ENCODE peak calls at places on chromosomes 16 and 17, in nine cellular contexts. One of them, this sample, is unnamed.

GRCh38 chr17:60766778-60767190 is 89.1 kb downstream of the BCAS3 start:
- DNase-seq in RCC 7860: no peak
- DNase-seq in NCI-H1930: no peak
- DNase-seq in ELF-1: peak; percentile 51
- DNase-seq in stimulated activated CD4-positive, alpha-beta T cell treated with anti-CD3 and anti-CD28 coated beads, TNF-alpha, amount 100 ng/mL, for 1 hour: no peak
- DNase-seq in activated T-helper 9 cell treated with anti-CD3 and anti-CD28 coated beads, Interleukin-2, amount 50 U/mL, for 16 hours: no peak
- DNase-seq in NCI-H2029 treated with DMSO at 0.1 percent for 48 hours: no peak
- DNase-seq in activated naive CD4-positive, alpha-beta T cell treated with Interleukin-2 at 50 U/mL for 16 hours: no peak
- DNase-seq in cardiac fibroblast: no peak
- DNase-seq in this sample: no peak

GRCh38 chr17:57599271-57600045 is 145.6 kb downstream of the CCDC182 start:
- DNase-seq in RCC 7860: no peak
- DNase-seq in NCI-H1930: no peak
- DNase-seq in ELF-1: no peak
- DNase-seq in stimulated activated CD4-positive, alpha-beta T cell treated with anti-CD3 and anti-CD28 coated beads, TNF-alpha, amount 100 ng/mL, for 1 hour: no peak
- DNase-seq in activated T-helper 9 cell treated with anti-CD3 and anti-CD28 coated beads, Interleukin-2, amount 50 U/mL, for 16 hours: no peak
- DNase-seq in NCI-H2029 treated with DMSO at 0.1 percent for 48 hours: no peak
- DNase-seq in activated naive CD4-positive, alpha-beta T cell treated with Interleukin-2 at 50 U/mL for 16 hours: no peak
- DNase-seq in cardiac fibroblast: no peak
- DNase-seq in this sample: no peak

GRCh38 chr17:75404739-75405364 is 626 bp downstream of the GRB2 start:
- DNase-seq in RCC 7860: no peak
- DNase-seq in NCI-H1930: no peak
- DNase-seq in ELF-1: peak; percentile 70
- DNase-seq in stimulated activated CD4-positive, alpha-beta T cell treated with anti-CD3 and anti-CD28 coated beads, TNF-alpha, amount 100 ng/mL, for 1 hour: no peak
- DNase-seq in activated T-helper 9 cell treated with anti-CD3 and anti-CD28 coated beads, Interleukin-2, amount 50 U/mL, for 16 hours: peak; percentile 39
- DNase-seq in NCI-H2029 treated with DMSO at 0.1 percent for 48 hours: no peak
- DNase-seq in activated naive CD4-positive, alpha-beta T cell treated with Interleukin-2 at 50 U/mL for 16 hours: peak; percentile 61
- DNase-seq in cardiac fibroblast: peak; percentile 22
- DNase-seq in this sample: no peak

GRCh38 chr16:49336581-49336980 is 37.0 kb upstream of the C16orf78 start:
- DNase-seq in RCC 7860: no peak
- DNase-seq in NCI-H1930: no peak
- DNase-seq in ELF-1: no peak
- DNase-seq in stimulated activated CD4-positive, alpha-beta T cell treated with anti-CD3 and anti-CD28 coated beads, TNF-alpha, amount 100 ng/mL, for 1 hour: no peak
- DNase-seq in activated T-helper 9 cell treated with anti-CD3 and anti-CD28 coated beads, Interleukin-2, amount 50 U/mL, for 16 hours: no peak
- DNase-seq in NCI-H2029 treated with DMSO at 0.1 percent for 48 hours: no peak
- DNase-seq in activated naive CD4-positive, alpha-beta T cell treated with Interleukin-2 at 50 U/mL for 16 hours: no peak
- DNase-seq in cardiac fibroblast: no peak
- DNase-seq in this sample: no peak

GRCh38 chr16:66360624-66361324 is 5.7 kb upstream of the CDH5 start:
- DNase-seq in RCC 7860: no peak
- DNase-seq in NCI-H1930: no peak
- DNase-seq in ELF-1: no peak
- DNase-seq in stimulated activated CD4-positive, alpha-beta T cell treated with anti-CD3 and anti-CD28 coated beads, TNF-alpha, amount 100 ng/mL, for 1 hour: no peak
- DNase-seq in activated T-helper 9 cell treated with anti-CD3 and anti-CD28 coated beads, Interleukin-2, amount 50 U/mL, for 16 hours: no peak
- DNase-seq in NCI-H2029 treated with DMSO at 0.1 percent for 48 hours: no peak
- DNase-seq in activated naive CD4-positive, alpha-beta T cell treated with Interleukin-2 at 50 U/mL for 16 hours: no peak
- DNase-seq in cardiac fibroblast: no peak
- DNase-seq in this sample: no peak

GRCh38 chr17:2894782-2895181 is 98.5 kb downstream of the RAP1GAP2 start:
- DNase-seq in RCC 7860: no peak
- DNase-seq in NCI-H1930: no peak
- DNase-seq in ELF-1: no peak
- DNase-seq in stimulated activated CD4-positive, alpha-beta T cell treated with anti-CD3 and anti-CD28 coated beads, TNF-alpha, amount 100 ng/mL, for 1 hour: no peak
- DNase-seq in activated T-helper 9 cell treated with anti-CD3 and anti-CD28 coated beads, Interleukin-2, amount 50 U/mL, for 16 hours: no peak
- DNase-seq in NCI-H2029 treated with DMSO at 0.1 percent for 48 hours: no peak
- DNase-seq in activated naive CD4-positive, alpha-beta T cell treated with Interleukin-2 at 50 U/mL for 16 hours: no peak
- DNase-seq in cardiac fibroblast: no peak
- DNase-seq in this sample: no peak

GRCh38 chr17:66348605-66349165 is 46.3 kb downstream of the PRKCA start:
- DNase-seq in RCC 7860: peak; percentile 73
- DNase-seq in NCI-H1930: peak; percentile 22
- DNase-seq in ELF-1: no peak
- DNase-seq in stimulated activated CD4-positive, alpha-beta T cell treated with anti-CD3 and anti-CD28 coated beads, TNF-alpha, amount 100 ng/mL, for 1 hour: no peak
- DNase-seq in activated T-helper 9 cell treated with anti-CD3 and anti-CD28 coated beads, Interleukin-2, amount 50 U/mL, for 16 hours: no peak
- DNase-seq in NCI-H2029 treated with DMSO at 0.1 percent for 48 hours: no peak
- DNase-seq in activated naive CD4-positive, alpha-beta T cell treated with Interleukin-2 at 50 U/mL for 16 hours: no peak
- DNase-seq in cardiac fibroblast: peak; percentile 78
- DNase-seq in this sample: peak; percentile 91

GRCh38 chr17:4949321-4950074 is 1.2 kb upstream of the PFN1 start:
- DNase-seq in RCC 7860: peak; percentile 67
- DNase-seq in NCI-H1930: peak; percentile 62
- DNase-seq in ELF-1: peak; percentile 92
- DNase-seq in stimulated activated CD4-positive, alpha-beta T cell treated with anti-CD3 and anti-CD28 coated beads, TNF-alpha, amount 100 ng/mL, for 1 hour: peak; percentile 52
- DNase-seq in activated T-helper 9 cell treated with anti-CD3 and anti-CD28 coated beads, Interleukin-2, amount 50 U/mL, for 16 hours: peak; percentile 63
- DNase-seq in NCI-H2029 treated with DMSO at 0.1 percent for 48 hours: no peak
- DNase-seq in activated naive CD4-positive, alpha-beta T cell treated with Interleukin-2 at 50 U/mL for 16 hours: peak; percentile 77
- DNase-seq in cardiac fibroblast: peak; percentile 71
- DNase-seq in this sample: peak; percentile 62

GRCh38 chr17:67488161-67488560 is 111.1 kb downstream of the PITPNC1 start:
- DNase-seq in RCC 7860: no peak
- DNase-seq in NCI-H1930: no peak
- DNase-seq in ELF-1: peak; percentile 76
- DNase-seq in stimulated activated CD4-positive, alpha-beta T cell treated with anti-CD3 and anti-CD28 coated beads, TNF-alpha, amount 100 ng/mL, for 1 hour: no peak
- DNase-seq in activated T-helper 9 cell treated with anti-CD3 and anti-CD28 coated beads, Interleukin-2, amount 50 U/mL, for 16 hours: no peak
- DNase-seq in NCI-H2029 treated with DMSO at 0.1 percent for 48 hours: no peak
- DNase-seq in activated naive CD4-positive, alpha-beta T cell treated with Interleukin-2 at 50 U/mL for 16 hours: no peak
- DNase-seq in cardiac fibroblast: peak; percentile 50
- DNase-seq in this sample: peak; percentile 37

GRCh38 chr16:23729503-23730424 is 16.7 kb upstream of the ERN2 start:
- DNase-seq in RCC 7860: no peak
- DNase-seq in NCI-H1930: peak; percentile 45
- DNase-seq in ELF-1: peak; percentile 48
- DNase-seq in stimulated activated CD4-positive, alpha-beta T cell treated with anti-CD3 and anti-CD28 coated beads, TNF-alpha, amount 100 ng/mL, for 1 hour: no peak
- DNase-seq in activated T-helper 9 cell treated with anti-CD3 and anti-CD28 coated beads, Interleukin-2, amount 50 U/mL, for 16 hours: no peak
- DNase-seq in NCI-H2029 treated with DMSO at 0.1 percent for 48 hours: peak; percentile 1
- DNase-seq in activated naive CD4-positive, alpha-beta T cell treated with Interleukin-2 at 50 U/mL for 16 hours: no peak
- DNase-seq in cardiac fibroblast: peak; percentile 73
- DNase-seq in this sample: peak; percentile 51

GRCh38 chr17:81738801-81739393 is 26.8 kb downstream of the SLC25A10 start:
- DNase-seq in RCC 7860: no peak
- DNase-seq in NCI-H1930: no peak
- DNase-seq in ELF-1: no peak
- DNase-seq in stimulated activated CD4-positive, alpha-beta T cell treated with anti-CD3 and anti-CD28 coated beads, TNF-alpha, amount 100 ng/mL, for 1 hour: no peak
- DNase-seq in activated T-helper 9 cell treated with anti-CD3 and anti-CD28 coated beads, Interleukin-2, amount 50 U/mL, for 16 hours: no peak
- DNase-seq in NCI-H2029 treated with DMSO at 0.1 percent for 48 hours: no peak
- DNase-seq in activated naive CD4-positive, alpha-beta T cell treated with Interleukin-2 at 50 U/mL for 16 hours: no peak
- DNase-seq in cardiac fibroblast: no peak
- DNase-seq in this sample: no peak

GRCh38 chr16:16994831-16995230 is 475.9 kb downstream of the XYLT1 start:
- DNase-seq in RCC 7860: no peak
- DNase-seq in NCI-H1930: no peak
- DNase-seq in ELF-1: no peak
- DNase-seq in stimulated activated CD4-positive, alpha-beta T cell treated with anti-CD3 and anti-CD28 coated beads, TNF-alpha, amount 100 ng/mL, for 1 hour: no peak
- DNase-seq in activated T-helper 9 cell treated with anti-CD3 and anti-CD28 coated beads, Interleukin-2, amount 50 U/mL, for 16 hours: no peak
- DNase-seq in NCI-H2029 treated with DMSO at 0.1 percent for 48 hours: no peak
- DNase-seq in activated naive CD4-positive, alpha-beta T cell treated with Interleukin-2 at 50 U/mL for 16 hours: no peak
- DNase-seq in cardiac fibroblast: no peak
- DNase-seq in this sample: no peak

GRCh38 chr16:19067349-19068236 is at the start of gene COQ7:
- DNase-seq in RCC 7860: peak; percentile 99
- DNase-seq in NCI-H1930: peak; percentile 99
- DNase-seq in ELF-1: peak; percentile 99
- DNase-seq in stimulated activated CD4-positive, alpha-beta T cell treated with anti-CD3 and anti-CD28 coated beads, TNF-alpha, amount 100 ng/mL, for 1 hour: peak; percentile 91
- DNase-seq in activated T-helper 9 cell treated with anti-CD3 and anti-CD28 coated beads, Interleukin-2, amount 50 U/mL, for 16 hours: peak; percentile 97
- DNase-seq in NCI-H2029 treated with DMSO at 0.1 percent for 48 hours: peak; percentile 96
- DNase-seq in activated naive CD4-positive, alpha-beta T cell treated with Interleukin-2 at 50 U/mL for 16 hours: peak; percentile 98
- DNase-seq in cardiac fibroblast: peak; percentile 100
- DNase-seq in this sample: peak; percentile 99

GRCh38 chr17:79510071-79510470 is 100.8 kb downstream of the RBFOX3 start:
- DNase-seq in RCC 7860: no peak
- DNase-seq in NCI-H1930: no peak
- DNase-seq in ELF-1: no peak
- DNase-seq in stimulated activated CD4-positive, alpha-beta T cell treated with anti-CD3 and anti-CD28 coated beads, TNF-alpha, amount 100 ng/mL, for 1 hour: no peak
- DNase-seq in activated T-helper 9 cell treated with anti-CD3 and anti-CD28 coated beads, Interleukin-2, amount 50 U/mL, for 16 hours: no peak
- DNase-seq in NCI-H2029 treated with DMSO at 0.1 percent for 48 hours: no peak
- DNase-seq in activated naive CD4-positive, alpha-beta T cell treated with Interleukin-2 at 50 U/mL for 16 hours: no peak
- DNase-seq in cardiac fibroblast: no peak
- DNase-seq in this sample: no peak

GRCh38 chr16:86073103-86073625 is 174.2 kb downstream of the IRF8 start:
- DNase-seq in RCC 7860: no peak
- DNase-seq in NCI-H1930: no peak
- DNase-seq in ELF-1: no peak
- DNase-seq in stimulated activated CD4-positive, alpha-beta T cell treated with anti-CD3 and anti-CD28 coated beads, TNF-alpha, amount 100 ng/mL, for 1 hour: no peak
- DNase-seq in activated T-helper 9 cell treated with anti-CD3 and anti-CD28 coated beads, Interleukin-2, amount 50 U/mL, for 16 hours: no peak
- DNase-seq in NCI-H2029 treated with DMSO at 0.1 percent for 48 hours: no peak
- DNase-seq in activated naive CD4-positive, alpha-beta T cell treated with Interleukin-2 at 50 U/mL for 16 hours: no peak
- DNase-seq in cardiac fibroblast: no peak
- DNase-seq in this sample: no peak

GRCh38 chr16:47065766-47066688 is 77.7 kb downstream of the NETO2 start:
- DNase-seq in RCC 7860: no peak
- DNase-seq in NCI-H1930: no peak
- DNase-seq in ELF-1: peak; percentile 57
- DNase-seq in stimulated activated CD4-positive, alpha-beta T cell treated with anti-CD3 and anti-CD28 coated beads, TNF-alpha, amount 100 ng/mL, for 1 hour: no peak
- DNase-seq in activated T-helper 9 cell treated with anti-CD3 and anti-CD28 coated beads, Interleukin-2, amount 50 U/mL, for 16 hours: no peak
- DNase-seq in NCI-H2029 treated with DMSO at 0.1 percent for 48 hours: no peak
- DNase-seq in activated naive CD4-positive, alpha-beta T cell treated with Interleukin-2 at 50 U/mL for 16 hours: no peak
- DNase-seq in cardiac fibroblast: no peak
- DNase-seq in this sample: no peak

GRCh38 chr17:77352441-77352840 is 211.7 kb downstream of the SEC14L1 start:
- DNase-seq in RCC 7860: no peak
- DNase-seq in NCI-H1930: no peak
- DNase-seq in ELF-1: no peak
- DNase-seq in stimulated activated CD4-positive, alpha-beta T cell treated with anti-CD3 and anti-CD28 coated beads, TNF-alpha, amount 100 ng/mL, for 1 hour: no peak
- DNase-seq in activated T-helper 9 cell treated with anti-CD3 and anti-CD28 coated beads, Interleukin-2, amount 50 U/mL, for 16 hours: no peak
- DNase-seq in NCI-H2029 treated with DMSO at 0.1 percent for 48 hours: no peak
- DNase-seq in activated naive CD4-positive, alpha-beta T cell treated with Interleukin-2 at 50 U/mL for 16 hours: no peak
- DNase-seq in cardiac fibroblast: no peak
- DNase-seq in this sample: no peak

GRCh38 chr16:66168777-66169176 is 197.7 kb upstream of the CDH5 start:
- DNase-seq in RCC 7860: no peak
- DNase-seq in NCI-H1930: no peak
- DNase-seq in ELF-1: no peak
- DNase-seq in stimulated activated CD4-positive, alpha-beta T cell treated with anti-CD3 and anti-CD28 coated beads, TNF-alpha, amount 100 ng/mL, for 1 hour: no peak
- DNase-seq in activated T-helper 9 cell treated with anti-CD3 and anti-CD28 coated beads, Interleukin-2, amount 50 U/mL, for 16 hours: no peak
- DNase-seq in NCI-H2029 treated with DMSO at 0.1 percent for 48 hours: no peak
- DNase-seq in activated naive CD4-positive, alpha-beta T cell treated with Interleukin-2 at 50 U/mL for 16 hours: no peak
- DNase-seq in cardiac fibroblast: no peak
- DNase-seq in this sample: no peak

GRCh38 chr16:84479716-84480450 is 24.6 kb downstream of the MEAK7 start:
- DNase-seq in RCC 7860: no peak
- DNase-seq in NCI-H1930: no peak
- DNase-seq in ELF-1: no peak
- DNase-seq in stimulated activated CD4-positive, alpha-beta T cell treated with anti-CD3 and anti-CD28 coated beads, TNF-alpha, amount 100 ng/mL, for 1 hour: no peak
- DNase-seq in activated T-helper 9 cell treated with anti-CD3 and anti-CD28 coated beads, Interleukin-2, amount 50 U/mL, for 16 hours: no peak
- DNase-seq in NCI-H2029 treated with DMSO at 0.1 percent for 48 hours: no peak
- DNase-seq in activated naive CD4-positive, alpha-beta T cell treated with Interleukin-2 at 50 U/mL for 16 hours: no peak
- DNase-seq in cardiac fibroblast: no peak
- DNase-seq in this sample: no peak

GRCh38 chr17:42272576-42272975 is 3.6 kb downstream of the STAT5B start:
- DNase-seq in RCC 7860: no peak
- DNase-seq in NCI-H1930: no peak
- DNase-seq in ELF-1: no peak
- DNase-seq in stimulated activated CD4-positive, alpha-beta T cell treated with anti-CD3 and anti-CD28 coated beads, TNF-alpha, amount 100 ng/mL, for 1 hour: no peak
- DNase-seq in activated T-helper 9 cell treated with anti-CD3 and anti-CD28 coated beads, Interleukin-2, amount 50 U/mL, for 16 hours: no peak
- DNase-seq in NCI-H2029 treated with DMSO at 0.1 percent for 48 hours: no peak
- DNase-seq in activated naive CD4-positive, alpha-beta T cell treated with Interleukin-2 at 50 U/mL for 16 hours: no peak
- DNase-seq in cardiac fibroblast: no peak
- DNase-seq in this sample: no peak

GRCh38 chr17:60971515-60972369 is 294.1 kb downstream of the BCAS3 start:
- DNase-seq in RCC 7860: peak; percentile 41
- DNase-seq in NCI-H1930: peak; percentile 47
- DNase-seq in ELF-1: peak; percentile 30
- DNase-seq in stimulated activated CD4-positive, alpha-beta T cell treated with anti-CD3 and anti-CD28 coated beads, TNF-alpha, amount 100 ng/mL, for 1 hour: no peak
- DNase-seq in activated T-helper 9 cell treated with anti-CD3 and anti-CD28 coated beads, Interleukin-2, amount 50 U/mL, for 16 hours: no peak
- DNase-seq in NCI-H2029 treated with DMSO at 0.1 percent for 48 hours: peak; percentile 10
- DNase-seq in activated naive CD4-positive, alpha-beta T cell treated with Interleukin-2 at 50 U/mL for 16 hours: peak; percentile 24
- DNase-seq in cardiac fibroblast: peak; percentile 66
- DNase-seq in this sample: peak; percentile 49

This sample was measured in renal cortical epithelial cell.